ENCODE peak calls at places on chromosomes 2 and 18, in eight cellular contexts. One of them, this sample, is unnamed.
A peak's percentile ranks its signal among the peaks of the same experiment; 100 is the strongest.

GRCh38 chr2:101770672-101771071 is 73.2 kb downstream of the MAP4K4 start:
- DNase-seq in Calu3: peak; percentile 51
- DNase-seq in left lung: no peak
- DNase-seq in adipocyte: peak; percentile 57
- DNase-seq in NCI-H2107: peak; percentile 3
- DNase-seq in cardiac fibroblast: peak; percentile 51
- DNase-seq in effector CD4-positive, alpha-beta T cell: no peak
- DNase-seq in stimulated activated CD4-positive, alpha-beta T cell treated with anti-CD3 and anti-CD28 coated beads, Interleukin-4, amount 100 ng/mL, for 24 hours: peak; percentile 23
- DNase-seq in this sample: no peak

GRCh38 chr2:55173422-55174020 is 58.6 kb downstream of the CLHC1 start:
- DNase-seq in Calu3: no peak
- DNase-seq in left lung: no peak
- DNase-seq in adipocyte: no peak
- DNase-seq in NCI-H2107: no peak
- DNase-seq in cardiac fibroblast: no peak
- DNase-seq in effector CD4-positive, alpha-beta T cell: no peak
- DNase-seq in stimulated activated CD4-positive, alpha-beta T cell treated with anti-CD3 and anti-CD28 coated beads, Interleukin-4, amount 100 ng/mL, for 24 hours: no peak
- DNase-seq in this sample: no peak

GRCh38 chr2:101463885-101464653 is 10.8 kb downstream of the RFX8 start:
- DNase-seq in Calu3: no peak
- DNase-seq in left lung: no peak
- DNase-seq in adipocyte: peak; percentile 80
- DNase-seq in NCI-H2107: no peak
- DNase-seq in cardiac fibroblast: peak; percentile 98
- DNase-seq in effector CD4-positive, alpha-beta T cell: no peak
- DNase-seq in stimulated activated CD4-positive, alpha-beta T cell treated with anti-CD3 and anti-CD28 coated beads, Interleukin-4, amount 100 ng/mL, for 24 hours: no peak
- DNase-seq in this sample: no peak

GRCh38 chr18:44715245-44715644 is 34.6 kb downstream of the SETBP1 start:
- DNase-seq in Calu3: no peak
- DNase-seq in left lung: no peak
- DNase-seq in adipocyte: peak; percentile 93
- DNase-seq in NCI-H2107: peak; percentile 11
- DNase-seq in cardiac fibroblast: peak; percentile 45
- DNase-seq in effector CD4-positive, alpha-beta T cell: no peak
- DNase-seq in stimulated activated CD4-positive, alpha-beta T cell treated with anti-CD3 and anti-CD28 coated beads, Interleukin-4, amount 100 ng/mL, for 24 hours: no peak
- DNase-seq in this sample: no peak

GRCh38 chr2:96869281-96869823 is 528 bp downstream of the SEMA4C start:
- DNase-seq in Calu3: peak; percentile 58
- DNase-seq in left lung: peak; percentile 78
- DNase-seq in adipocyte: peak; percentile 91
- DNase-seq in NCI-H2107: peak; percentile 48
- DNase-seq in cardiac fibroblast: peak; percentile 91
- DNase-seq in effector CD4-positive, alpha-beta T cell: no peak
- DNase-seq in stimulated activated CD4-positive, alpha-beta T cell treated with anti-CD3 and anti-CD28 coated beads, Interleukin-4, amount 100 ng/mL, for 24 hours: no peak
- DNase-seq in this sample: no peak

GRCh38 chr2:101699191-101699938 is 1.9 kb downstream of the MAP4K4 start:
- DNase-seq in Calu3: no peak
- DNase-seq in left lung: no peak
- DNase-seq in adipocyte: peak; percentile 73
- DNase-seq in NCI-H2107: no peak
- DNase-seq in cardiac fibroblast: no peak
- DNase-seq in effector CD4-positive, alpha-beta T cell: no peak
- DNase-seq in stimulated activated CD4-positive, alpha-beta T cell treated with anti-CD3 and anti-CD28 coated beads, Interleukin-4, amount 100 ng/mL, for 24 hours: peak; percentile 52
- DNase-seq in this sample: no peak

GRCh38 chr2:240324312-240325005 is 111.0 kb upstream of the GPC1 start:
- DNase-seq in Calu3: no peak
- DNase-seq in left lung: no peak
- DNase-seq in adipocyte: no peak
- DNase-seq in NCI-H2107: no peak
- DNase-seq in cardiac fibroblast: no peak
- DNase-seq in effector CD4-positive, alpha-beta T cell: no peak
- DNase-seq in stimulated activated CD4-positive, alpha-beta T cell treated with anti-CD3 and anti-CD28 coated beads, Interleukin-4, amount 100 ng/mL, for 24 hours: no peak
- DNase-seq in this sample: no peak

GRCh38 chr2:20615466-20616241 is 35.2 kb downstream of the HS1BP3 start:
- DNase-seq in Calu3: no peak
- DNase-seq in left lung: peak; percentile 27
- DNase-seq in adipocyte: no peak
- DNase-seq in NCI-H2107: no peak
- DNase-seq in cardiac fibroblast: no peak
- DNase-seq in effector CD4-positive, alpha-beta T cell: no peak
- DNase-seq in stimulated activated CD4-positive, alpha-beta T cell treated with anti-CD3 and anti-CD28 coated beads, Interleukin-4, amount 100 ng/mL, for 24 hours: no peak
- DNase-seq in this sample: no peak

GRCh38 chr2:216117566-216117965 is 8.4 kb downstream of the XRCC5 start:
- DNase-seq in Calu3: no peak
- DNase-seq in left lung: no peak
- DNase-seq in adipocyte: no peak
- DNase-seq in NCI-H2107: no peak
- DNase-seq in cardiac fibroblast: no peak
- DNase-seq in effector CD4-positive, alpha-beta T cell: no peak
- DNase-seq in stimulated activated CD4-positive, alpha-beta T cell treated with anti-CD3 and anti-CD28 coated beads, Interleukin-4, amount 100 ng/mL, for 24 hours: no peak
- DNase-seq in this sample: no peak

This sample was measured in T follicular helper cell.